ENCODE peak calls at places on chromosomes 5 and 9, in six cellular contexts. V is HepG2, Z is HCT116, Y is GM12878, A is K562, G is H1. K is an unnamed sample.

GRCh38 chr5:95631265-95631957 is 11.5 kb downstream of the GPR150 start:
- DNase-seq in Z (no peak), V (no peak), G (no peak), A (peak; percentile 33), Y (no peak), K (no peak)

GRCh38 chr5:65820373-65820772 is 98.4 kb downstream of the NLN start:
- DNase-seq in V (no peak), Y (no peak), Z (no peak), A (no peak), G (no peak), K (no peak)

GRCh38 chr5:56829137-56829536 is 13.8 kb downstream of the MAP3K1 start:
- DNase-seq in Y (no peak), Z (peak; percentile 81), A (peak; percentile 35), G (no peak), V (no peak), K (no peak)

GRCh38 chr5:40235471-40235870 is 444.2 kb upstream of the PTGER4 start:
- DNase-seq in G (no peak), Y (no peak), A (no peak), Z (no peak), V (no peak), K (no peak)

GRCh38 chr5:141149812-141150211 is at the start of gene PCDHB6:
- DNase-seq in G (peak; percentile 60), Y (no peak), Z (no peak), A (peak; percentile 30), V (peak; percentile 56), K (no peak)

GRCh38 chr9:36866840-36867239 is 167.2 kb downstream of the PAX5 start:
- DNase-seq in A (no peak), Z (no peak), V (peak; percentile 18), Y (no peak), G (no peak), K (no peak)

GRCh38 chr9:114733814-114734213 is 51.8 kb upstream of the TEX48 start:
- DNase-seq in Y (no peak), G (no peak), A (no peak), Z (no peak), V (no peak), K (no peak)

GRCh38 chr9:89523948-89524347 is 26.0 kb upstream of the SEMA4D start:
- DNase-seq in Y (no peak), V (no peak), Z (no peak), A (no peak), G (no peak), K (no peak)

GRCh38 chr5:142114686-142115085 is 6.1 kb downstream of the NDFIP1 start:
- DNase-seq in G (no peak), V (no peak), Y (no peak), Z (no peak), A (no peak), K (no peak)

GRCh38 chr9:124381073-124381945 is 33.9 kb downstream of the PSMB7 start:
- DNase-seq in G (no peak), Z (no peak), A (no peak), Y (no peak), V (no peak), K (no peak)

GRCh38 chr5:102722930-102723329 is 32.2 kb upstream of the PAM start:
- DNase-seq in Z (no peak), A (no peak), Y (no peak), V (no peak), G (no peak), K (no peak)

GRCh38 chr5:38237681-38238080 is 20.7 kb upstream of the EGFLAM start:
- DNase-seq in V (no peak), Z (no peak), G (no peak), Y (no peak), A (no peak), K (no peak)

GRCh38 chr5:99702565-99702964 is 773.8 kb upstream of the CHD1 start:
- DNase-seq in Y (no peak), V (no peak), G (no peak), Z (no peak), A (no peak), K (no peak)

GRCh38 chr5:82320971-82321370 is 42.8 kb upstream of the RPS23 start:
- DNase-seq in V (no peak), Y (no peak), A (no peak), Z (no peak), G (no peak), K (no peak)

GRCh38 chr5:128060644-128061388 is 22.8 kb upstream of the SLC12A2 start:
- DNase-seq in V (no peak), G (no peak), Z (no peak), Y (no peak), A (no peak), K (no peak)

GRCh38 chr9:100379862-100380261 is 27.1 kb upstream of the TEX10 start:
- DNase-seq in V (peak; percentile 53), G (no peak), Y (no peak), Z (no peak), A (no peak), K (no peak)
- TF ChIP-seq ZNF274 in V (no peak), G (no peak), Y (no peak), Z (no peak), A (no peak), K (no peak)

GRCh38 chr5:14812166-14812565 is 59.4 kb downstream of the ANKH start:
- DNase-seq in Y (no peak), V (no peak), Z (no peak), A (no peak), G (no peak), K (no peak)

GRCh38 chr5:14813747-14814146 is 57.8 kb downstream of the ANKH start:
- DNase-seq in A (no peak), V (no peak), G (no peak), Y (no peak), Z (no peak), K (no peak)

GRCh38 chr5:14809369-14810144 is 62.0 kb downstream of the ANKH start:
- DNase-seq in A (peak; percentile 60), V (peak; percentile 65), Y (peak; percentile 88), Z (peak; percentile 79), G (no peak), K (no peak)

GRCh38 chr5:14810282-14810681 is 61.3 kb downstream of the ANKH start:
- DNase-seq in G (no peak), V (no peak), Z (no peak), Y (no peak), A (no peak), K (no peak)

DNA sequence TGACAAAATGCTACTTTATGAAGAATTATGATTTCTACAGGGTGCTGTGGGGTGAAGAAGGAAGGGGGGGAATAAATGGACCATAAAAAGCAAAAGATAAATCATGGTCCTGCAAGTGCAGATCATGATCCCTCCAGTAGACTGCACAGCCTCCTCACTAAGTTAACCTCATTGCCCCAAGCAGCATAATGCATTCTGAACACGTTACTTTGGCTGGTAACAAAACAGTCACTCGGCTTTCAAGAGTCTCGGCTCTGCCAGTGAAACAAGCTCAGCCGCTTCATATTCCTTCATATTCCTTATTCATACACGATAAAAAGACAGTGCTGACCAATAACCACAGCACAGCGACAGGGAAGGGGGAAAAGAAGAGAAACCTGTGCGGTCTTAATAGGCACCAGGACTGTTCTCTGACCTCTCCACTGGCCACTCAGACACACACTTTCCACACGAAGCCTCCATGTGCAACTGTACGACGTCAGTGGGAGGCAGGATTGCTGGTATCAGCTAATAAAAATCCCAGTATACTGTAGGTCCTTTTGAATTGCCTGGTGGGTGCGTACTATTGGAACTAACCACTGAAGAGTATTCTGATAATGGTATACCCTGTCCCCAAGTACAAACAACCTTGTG is 60.5 kb downstream of the ANKH start:
- DNase-seq in Y (no peak), Z (no peak), A (no peak), G (no peak), V (no peak), K (no peak)
- TF ChIP-seq ZNF274 in Y (no peak), Z (no peak), A (no peak), G (no peak), V (no peak), K (no peak)

GRCh38 chr5:180213657-180214207 is 4.7 kb upstream of the RASGEF1C start:
- DNase-seq in G (no peak), A (no peak), Y (no peak), V (no peak), Z (no peak), K (no peak)
- TF ChIP-seq ZNF274 in G (no peak), A (no peak), Y (no peak), V (no peak), Z (no peak), K (no peak)

GRCh38 chr9:14205463-14205862 is 108.5 kb downstream of the NFIB start:
- DNase-seq in G (no peak), Y (no peak), Z (no peak), V (no peak), A (no peak), K (no peak)
- TF ChIP-seq ZNF274 in G (no peak), Y (no peak), Z (no peak), V (no peak), A (no peak), K (no peak)

K was measured in NT2/D1.